ENCODE peak calls at places on chromosomes 3 and 15, in eight cellular contexts. T is fibroblast of mammary gland, M is HFFc6, O is foreskin fibroblast, S is right atrium auricular region, J is uterus, L is body of pancreas, G is WERI-Rb-1. Q is an unnamed sample.

GRCh38 chr3:15726043-15726442 is 71.7 kb downstream of the ANKRD28 start:
- DNase-seq in O (peak), L (no peak), S (no peak), J (no peak), M (no peak), G (no peak), T (peak), Q (peak)

GRCh38 chr3:9780451-9780797 is 10.7 kb upstream of the CAMK1 start:
- DNase-seq in G (no peak), J (no peak), L (no peak), T (no peak), M (no peak), O (no peak), S (no peak), Q (no peak)

GRCh38 chr3:16817201-16817600 is 67.6 kb upstream of the PLCL2 start:
- DNase-seq in G (no peak), O (peak), L (no peak), J (no peak), T (peak), S (no peak), M (no peak), Q (no peak)

GRCh38 chr3:15241341-15241740 is 35.3 kb downstream of the CAPN7 start:
- DNase-seq in O (no peak), J (peak), M (no peak), S (no peak), G (peak), L (no peak), T (peak), Q (no peak)

GRCh38 chr15:52143862-52144261 is 31.3 kb upstream of the BCL2L10 start:
- DNase-seq in T (peak), G (no peak), S (no peak), O (peak), M (peak), L (no peak), J (no peak), Q (peak)

GRCh38 chr3:39180183-39180545 is 12.2 kb downstream of the XIRP1 start:
- DNase-seq in T (no peak), S (no peak), L (no peak), G (no peak), J (no peak), M (no peak), O (no peak), Q (no peak)

GRCh38 chr3:32591960-32592462 is 21.4 kb upstream of the DYNC1LI1 start:
- DNase-seq in G (no peak), M (no peak), S (no peak), O (no peak), L (no peak), J (no peak), T (no peak), Q (no peak)

GRCh38 chr15:84671211-84671610 is 13.2 kb upstream of the NMB start:
- DNase-seq in J (no peak), S (no peak), G (no peak), T (peak), M (peak), L (no peak), O (peak), Q (peak)

GRCh38 chr3:139020868-139021234 is at the start of gene PRR23B:
- DNase-seq in J (no peak), M (no peak), G (no peak), O (no peak), S (no peak), T (no peak), L (no peak), Q (no peak)

GRCh38 chr3:128346562-128346961 is 120.1 kb downstream of the DNAJB8 start:
- DNase-seq in J (no peak), S (no peak), L (no peak), T (no peak), O (no peak), M (no peak), G (no peak), Q (no peak)

GRCh38 chr3:20197775-20198174 is 11.8 kb upstream of the SGO1 start:
- DNase-seq in T (no peak), O (no peak), L (no peak), M (no peak), S (no peak), J (no peak), G (no peak), Q (peak)

GRCh38 chr3:58962816-58963215 is 87.0 kb downstream of the CFAP20DC start:
- DNase-seq in G (no peak), M (no peak), T (peak), O (peak), L (no peak), J (no peak), S (no peak), Q (no peak)

GRCh38 chr3:22113453-22113852 is 362.4 kb upstream of the ZNF385D start:
- DNase-seq in T (peak), O (no peak), G (no peak), L (no peak), J (no peak), S (no peak), M (no peak), Q (peak)

GRCh38 chr3:170714562-170715535 is 129.0 kb upstream of the SLC7A14 start:
- DNase-seq in G (no peak), T (peak), S (no peak), L (no peak), O (peak), M (peak), J (no peak), Q (no peak)

GRCh38 chr15:61668444-61668843 is 391.8 kb downstream of the VPS13C start:
- DNase-seq in S (no peak), J (no peak), M (no peak), G (no peak), L (no peak), T (no peak), O (no peak), Q (no peak)

GRCh38 chr15:98720577-98720976 is 72.2 kb downstream of the IGF1R start:
- DNase-seq in J (no peak), O (no peak), S (no peak), L (no peak), M (no peak), T (no peak), G (no peak), Q (no peak)

GRCh38 chr15:77013786-77014136 is 18.8 kb downstream of the PSTPIP1 start:
- DNase-seq in M (no peak), O (no peak), S (no peak), J (no peak), L (no peak), G (no peak), T (no peak), Q (peak)

GRCh38 chr3:183822631-183823030 is 2.7 kb downstream of the MAP6D1 start:
- DNase-seq in M (no peak), G (no peak), T (no peak), J (no peak), O (no peak), L (no peak), S (no peak), Q (no peak)

GRCh38 chr15:65044724-65045481 is at the start of gene SLC51B:
- DNase-seq in J (no peak), T (no peak), M (no peak), G (peak), L (no peak), S (no peak), O (peak), Q (no peak)

GRCh38 chr15:34461730-34462129 is 24.1 kb upstream of the GOLGA8A start:
- DNase-seq in O (no peak), J (no peak), M (no peak), L (no peak), G (no peak), S (no peak), T (no peak), Q (no peak)

GRCh38 chr3:155744091-155744625 is 713 bp downstream of the PLCH1 start:
- DNase-seq in J (no peak), M (no peak), G (peak), T (no peak), L (peak), O (peak), S (no peak), Q (peak)

GRCh38 chr3:68893600-68894239 is 38.6 kb downstream of the TAFA4 start:
- DNase-seq in T (peak), M (peak), S (no peak), J (no peak), L (no peak), O (peak), G (peak), Q (peak)

GRCh38 chr3:16124636-16125035 is 49.8 kb upstream of the GALNT15 start:
- DNase-seq in G (no peak), S (no peak), L (no peak), M (peak), O (peak), J (no peak), T (peak), Q (peak)

GRCh38 chr15:85329561-85330421 is 50.6 kb upstream of the AKAP13 start:
- DNase-seq in J (no peak), O (peak), G (no peak), S (no peak), T (peak), L (peak), M (peak), Q (no peak)

GRCh38 chr15:51828621-51829359 is 663 bp upstream of the TMOD3 start:
- DNase-seq in T (no peak), L (no peak), M (peak), J (no peak), S (no peak), O (no peak), G (no peak), Q (no peak)

GRCh38 chr15:64263567-64263966 is 92.4 kb downstream of the CSNK1G1 start:
- DNase-seq in G (no peak), O (no peak), T (no peak), L (no peak), M (no peak), S (no peak), J (no peak), Q (no peak)

GRCh38 chr15:36371509-36371908 is 207.9 kb upstream of the CDIN1 start:
- DNase-seq in J (no peak), M (peak), L (no peak), S (no peak), T (peak), O (peak), G (no peak), Q (no peak)

GRCh38 chr3:49699281-49699723 is 9.9 kb downstream of the RNF123 start:
- DNase-seq in S (no peak), T (no peak), J (no peak), L (no peak), O (no peak), G (no peak), M (no peak), Q (no peak)

GRCh38 chr3:156743859-156744258 is 69.5 kb downstream of the TIPARP start:
- DNase-seq in M (no peak), T (no peak), J (no peak), L (no peak), G (no peak), O (no peak), S (no peak), Q (no peak)

GRCh38 chr3:187935623-187936156 is 190.4 kb upstream of the BCL6 start:
- DNase-seq in J (no peak), L (no peak), T (no peak), S (no peak), O (no peak), G (no peak), M (no peak), Q (no peak)

GRCh38 chr3:122123885-122124284 is 59.6 kb upstream of the CASR start:
- DNase-seq in S (no peak), M (no peak), T (no peak), G (no peak), L (no peak), O (no peak), J (no peak), Q (no peak)

GRCh38 chr3:37967252-37967881 is 23.2 kb upstream of the VILL start:
- DNase-seq in G (peak), M (peak), O (peak), J (peak), T (peak), S (peak), L (peak), Q (peak)

DNA sequence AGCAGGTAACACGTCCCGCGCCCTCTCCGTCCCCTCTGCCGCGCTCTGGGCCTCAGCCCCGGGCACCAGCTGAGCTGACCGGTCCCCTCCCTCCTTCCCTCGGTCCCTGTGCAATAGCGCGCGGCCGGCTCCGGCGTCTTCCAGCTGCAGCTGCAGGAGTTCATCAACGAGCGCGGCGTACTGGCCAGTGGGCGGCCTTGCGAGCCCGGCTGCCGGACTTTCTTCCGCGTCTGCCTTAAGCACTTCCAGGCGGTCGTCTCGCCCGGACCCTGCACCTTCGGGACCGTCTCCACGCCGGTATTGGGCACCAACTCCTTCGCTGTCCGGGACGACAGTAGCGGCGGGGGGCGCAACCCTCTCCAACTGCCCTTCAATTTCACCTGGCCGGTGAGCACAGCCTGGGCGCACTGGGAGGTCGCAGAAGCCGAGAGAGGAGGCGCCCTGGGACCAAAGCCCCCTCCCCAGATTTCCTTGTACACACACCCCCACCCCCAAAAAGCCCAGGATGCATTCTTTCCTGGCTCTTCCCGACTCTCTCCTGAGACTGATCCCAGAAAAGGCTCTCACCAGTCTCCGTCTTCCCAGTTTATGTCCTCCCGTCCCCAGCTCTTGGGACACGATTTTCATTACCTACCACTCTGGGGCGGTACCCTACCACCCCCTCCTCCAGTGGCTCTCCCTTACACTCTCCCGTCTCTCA is 740 bp downstream of the DLL4 start:
- DNase-seq in L (peak), T (peak), J (no peak), G (peak), S (no peak), O (peak), M (no peak), Q (peak)
- TF ChIP-seq CTCF in L (no peak), T (no peak), J (no peak), G (no peak), S (no peak), O (no peak), M (no peak), Q (no peak)

DNA sequence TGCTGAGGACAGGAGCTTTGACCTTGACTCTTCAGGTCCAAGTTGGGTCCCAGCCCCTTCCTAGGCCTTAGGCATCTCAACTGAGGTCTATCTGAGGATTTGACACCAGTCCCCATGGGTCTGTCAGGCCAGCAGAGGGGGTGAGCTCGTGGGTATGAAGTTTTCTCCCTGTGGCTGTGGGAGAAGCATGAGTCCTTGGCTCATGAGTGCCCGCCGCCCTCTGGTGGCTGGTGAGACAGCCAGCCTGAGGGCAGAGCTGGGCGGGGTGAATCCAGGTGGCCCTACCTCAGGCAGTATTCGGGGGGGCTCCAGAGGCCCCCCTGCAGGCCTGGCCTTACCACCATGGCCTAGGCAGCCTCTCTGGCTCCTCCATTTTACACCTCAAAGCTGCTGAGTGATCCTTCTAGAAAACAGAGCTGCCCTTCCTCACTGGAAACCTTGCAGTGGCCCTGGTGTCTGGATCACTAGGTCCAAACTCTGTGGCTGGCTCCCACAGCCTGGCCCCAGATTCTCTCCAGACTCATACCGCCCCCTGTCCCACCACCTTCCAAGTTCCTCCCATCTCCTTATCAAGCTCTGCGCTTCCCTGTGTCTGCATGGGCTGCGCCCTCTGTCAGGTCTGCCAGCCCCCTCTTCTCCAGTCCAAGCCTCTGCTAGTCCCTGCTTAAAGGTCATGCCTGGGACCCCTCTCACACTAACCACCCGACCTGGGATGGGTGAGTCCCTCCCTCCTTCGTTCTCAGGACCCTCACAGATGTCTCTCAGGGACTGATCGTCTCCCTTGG is 16.1 kb downstream of the SH2D7 start:
- DNase-seq in O (peak), L (peak), G (peak), S (peak), T (peak), M (peak), J (peak), Q (peak)
- TF ChIP-seq CTCF in O (peak), L (peak), G (peak), S (peak), T (peak), M (peak), J (peak), Q (peak)

GRCh38 chr15:31278544-31279220 is 48.0 kb upstream of the KLF13 start:
- DNase-seq in M (no peak), S (peak), T (no peak), G (no peak), L (no peak), O (no peak), J (peak), Q (no peak)
- TF ChIP-seq CTCF in M (no peak), S (no peak), T (no peak), G (peak), L (no peak), O (no peak), J (no peak), Q (no peak)

GRCh38 chr3:53881691-53882593 is at the start of gene ACTR8:
- DNase-seq in S (peak), T (peak), J (peak), L (peak), O (peak), M (peak), G (peak), Q (peak)
- TF ChIP-seq CTCF in S (peak), T (no peak), J (no peak), L (no peak), O (peak), M (peak), G (peak), Q (no peak)

DNA sequence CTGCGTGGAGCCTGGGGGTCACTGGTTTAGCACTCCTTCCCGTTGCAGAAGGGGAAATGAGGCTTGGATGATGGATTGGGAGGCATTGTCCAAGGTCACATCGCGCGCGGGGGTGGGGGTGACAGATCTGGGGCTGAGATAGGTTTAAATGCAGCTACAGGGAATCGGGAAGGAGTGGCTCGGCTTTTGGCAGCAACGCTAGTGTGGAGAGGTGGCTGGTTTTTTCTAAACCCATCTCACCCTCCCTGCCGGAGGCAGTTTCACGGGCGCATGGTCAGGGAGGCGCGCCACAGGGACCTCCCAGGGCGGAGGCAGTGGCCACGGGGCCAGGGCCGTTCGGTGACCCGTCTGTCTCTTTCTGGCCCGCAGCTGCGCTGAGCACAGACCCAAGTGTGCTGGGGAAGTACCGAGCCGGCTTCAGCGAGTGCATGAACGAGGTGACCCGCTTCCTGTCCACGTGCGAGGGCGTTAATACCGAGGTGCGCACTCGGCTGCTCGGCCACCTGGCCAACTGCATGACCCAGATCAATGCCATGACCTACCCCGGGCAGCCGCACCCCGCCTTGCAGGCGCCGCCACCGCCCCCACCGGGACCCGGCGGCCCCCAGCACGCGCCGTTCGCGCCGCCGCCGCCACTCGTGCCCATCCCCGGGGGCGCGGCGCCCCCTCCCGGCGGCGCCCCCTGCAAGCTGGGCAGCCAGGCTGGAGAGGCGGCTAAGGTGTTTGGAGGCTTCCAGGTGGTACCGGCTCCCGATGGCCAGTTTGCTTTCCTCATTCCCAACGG is 1.6 kb downstream of the HES1 start:
- DNase-seq in G (peak), S (peak), O (peak), L (peak), T (peak), J (peak), M (peak), Q (peak)
- TF ChIP-seq CTCF in G (peak), S (peak), O (peak), L (peak), T (peak), J (peak), M (peak), Q (peak)

GRCh38 chr3:135240426-135240825 is 445.4 kb downstream of the EPHB1 start:
- DNase-seq in G (peak), M (no peak), S (no peak), O (no peak), L (no peak), J (no peak), T (peak), Q (no peak)
- TF ChIP-seq CTCF in G (peak), M (no peak), S (no peak), O (no peak), L (no peak), J (no peak), T (no peak), Q (no peak)

GRCh38 chr3:144127700-144128099 is 156.1 kb downstream of the DIPK2A start:
- DNase-seq in J (no peak), G (no peak), M (no peak), S (no peak), O (no peak), L (no peak), T (no peak), Q (no peak)
- TF ChIP-seq CTCF in J (no peak), G (no peak), M (no peak), S (no peak), O (no peak), L (no peak), T (no peak), Q (no peak)

GRCh38 chr3:174219738-174220137 is 639.4 kb upstream of the NAALADL2 start:
- DNase-seq in O (peak), M (no peak), S (no peak), J (no peak), G (no peak), L (no peak), T (no peak), Q (no peak)
- TF ChIP-seq CTCF in O (no peak), M (peak), S (no peak), J (no peak), G (no peak), L (no peak), T (no peak), Q (no peak)

GRCh38 chr3:2156244-2156847 is 57.7 kb downstream of the CNTN4 start:
- DNase-seq in M (no peak), L (peak), O (no peak), G (peak), J (no peak), S (no peak), T (peak), Q (peak)
- TF ChIP-seq CTCF in M (peak), L (no peak), O (no peak), G (peak), J (no peak), S (peak), T (peak), Q (peak)

DNA sequence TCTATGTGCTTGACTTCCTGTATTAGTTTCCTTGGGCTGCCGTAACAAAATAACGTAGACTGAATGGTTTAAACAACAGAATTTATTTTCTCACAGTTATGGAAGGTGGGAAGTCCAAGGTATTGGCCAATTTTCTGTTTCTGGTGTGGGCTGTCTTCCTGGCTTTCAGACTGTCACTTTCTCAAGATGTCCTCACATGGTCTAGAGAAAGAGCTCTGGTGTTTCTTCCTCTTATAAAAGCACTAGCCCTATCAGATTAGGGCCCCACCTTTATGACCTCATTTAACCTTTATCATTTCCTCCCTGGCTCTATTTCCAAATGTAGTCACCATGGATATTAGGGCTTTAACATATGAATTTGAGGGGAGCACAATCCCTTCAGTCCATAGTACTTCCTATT is 54.6 kb downstream of the SPRED1 start:
- DNase-seq in L (no peak), M (no peak), J (no peak), G (no peak), S (no peak), T (no peak), O (no peak), Q (no peak)
- TF ChIP-seq CTCF in L (no peak), M (no peak), J (no peak), G (no peak), S (no peak), T (no peak), O (no peak), Q (no peak)